ENCODE peak calls at places on chromosomes 1 and 21, in nine cellular contexts. X is OCI-LY7; P is Right ventricle myocardium inferior; O is T47D; B is NCI-H1930; V is right cardiac atrium; U is stimulated activated CD4-positive, alpha-beta T cell treated with anti-CD3 and anti-CD28 coated beads, Interleukin-4, amount 100 ng/mL, for 1 hour; E is activated naive CD4-positive, alpha-beta T cell; H is neural crest cell. C is an unnamed sample.

GRCh38 chr1:55700359-55701130 is 485.4 kb upstream of the USP24 start:
- DNase-seq in P (no peak), V (no peak), X (no peak), H (no peak), E (no peak), O (no peak), U (no peak), B (no peak), C (no peak)

GRCh38 chr21:34878501-34878900 is 170.6 kb downstream of the RUNX1 start:
- DNase-seq in U (no peak), X (no peak), P (no peak), O (no peak), V (no peak), H (no peak), E (no peak), B (no peak), C (no peak)

GRCh38 chr1:244002721-244003120 is 48.4 kb upstream of the ZBTB18 start:
- DNase-seq in U (no peak), O (no peak), B (no peak), X (no peak), H (no peak), E (no peak), V (no peak), P (no peak), C (no peak)

GRCh38 chr1:59146651-59147358 is 150.1 kb upstream of the FGGY start:
- DNase-seq in E (peak), O (peak), V (peak), B (no peak), U (peak), P (peak), X (no peak), H (peak), C (no peak)

GRCh38 chr1:28986296-28986910 is 72.0 kb downstream of the EPB41 start:
- DNase-seq in V (no peak), U (no peak), H (no peak), X (peak), P (no peak), B (no peak), E (no peak), O (no peak), C (no peak)

GRCh38 chr1:228095938-228096337 is 7.2 kb downstream of the C1orf35 start:
- DNase-seq in X (no peak), O (peak), E (no peak), H (no peak), B (no peak), U (no peak), P (no peak), V (no peak), C (no peak)

GRCh38 chr1:104172243-104172681 is 422.6 kb downstream of the AMY1C start:
- DNase-seq in X (no peak), P (peak), E (no peak), U (no peak), O (no peak), H (no peak), B (no peak), V (peak), C (no peak)

GRCh38 chr1:168301664-168302320 is 21.1 kb downstream of the TBX19 start:
- DNase-seq in X (no peak), O (no peak), P (no peak), V (no peak), H (no peak), U (no peak), E (no peak), B (no peak), C (peak)

GRCh38 chr1:51684776-51685175 is 67.9 kb downstream of the OSBPL9 start:
- DNase-seq in X (no peak), H (no peak), U (no peak), P (no peak), E (no peak), B (no peak), V (no peak), O (no peak), C (no peak)

GRCh38 chr1:118960567-118961136 is 27.5 kb downstream of the TBX15 start:
- DNase-seq in E (no peak), U (no peak), O (no peak), X (peak), V (peak), H (no peak), B (no peak), P (no peak), C (peak)

GRCh38 chr1:31423418-31423947 is 10.5 kb downstream of the SERINC2 start:
- DNase-seq in X (peak), E (no peak), O (no peak), V (no peak), H (no peak), U (no peak), P (no peak), B (no peak), C (no peak)

GRCh38 chr1:38615680-38616079 is 243.9 kb downstream of the RRAGC start:
- DNase-seq in H (no peak), X (no peak), V (no peak), E (no peak), B (no peak), O (no peak), P (no peak), U (no peak), C (no peak)

GRCh38 chr1:212536586-212536985 is 72.0 kb upstream of the ATF3 start:
- DNase-seq in U (no peak), P (no peak), O (no peak), X (no peak), H (no peak), V (no peak), B (no peak), E (no peak), C (no peak)

GRCh38 chr1:204051718-204052117 is 21.2 kb upstream of the SOX13 start:
- DNase-seq in E (no peak), O (no peak), P (no peak), U (no peak), B (no peak), H (no peak), X (no peak), V (no peak), C (no peak)

GRCh38 chr1:183734600-183735036 is 70.3 kb upstream of the RGL1 start:
- DNase-seq in X (no peak), P (peak), O (no peak), V (peak), B (no peak), E (no peak), U (no peak), H (no peak), C (peak)

GRCh38 chr1:245871881-245872280 is 635.2 kb downstream of the SMYD3 start:
- DNase-seq in P (no peak), U (no peak), H (no peak), E (no peak), X (no peak), B (no peak), V (no peak), O (no peak), C (no peak)

GRCh38 chr1:2412773-2413494 is 570 bp upstream of the PEX10 start:
- DNase-seq in U (peak), O (peak), P (no peak), X (peak), E (no peak), H (no peak), B (no peak), V (peak), C (peak)

GRCh38 chr21:17461014-17461413 is 51.8 kb upstream of the CXADR start:
- DNase-seq in E (no peak), X (no peak), H (no peak), P (no peak), U (no peak), O (no peak), V (peak), B (no peak), C (no peak)

GRCh38 chr1:206687915-206688442 is 3.3 kb downstream of the MAPKAPK2 start:
- DNase-seq in P (no peak), X (no peak), O (no peak), H (no peak), V (no peak), U (no peak), B (no peak), E (no peak), C (no peak)

GRCh38 chr1:218616681-218617080 is 271.5 kb downstream of the TGFB2 start:
- DNase-seq in U (no peak), E (no peak), X (no peak), O (no peak), P (no peak), B (no peak), H (no peak), V (no peak), C (no peak)

GRCh38 chr1:53502641-53503432 is 43.6 kb downstream of the DMRTB1 start:
- DNase-seq in B (no peak), O (no peak), H (no peak), E (no peak), P (no peak), X (no peak), U (no peak), V (peak), C (no peak)

GRCh38 chr21:36791150-36791549 is 92.2 kb downstream of the SIM2 start:
- DNase-seq in X (no peak), B (no peak), U (no peak), O (no peak), H (no peak), V (no peak), E (no peak), P (no peak), C (no peak)

GRCh38 chr1:59375321-59376220 is 78.7 kb downstream of the FGGY start:
- DNase-seq in E (no peak), P (no peak), X (no peak), U (no peak), O (no peak), V (no peak), B (no peak), H (no peak), C (no peak)

GRCh38 chr1:12436817-12437599 is 181.0 kb downstream of the DHRS3 start:
- DNase-seq in H (no peak), V (no peak), P (no peak), X (no peak), O (no peak), E (no peak), B (no peak), U (peak), C (no peak)

GRCh38 chr1:187415065-187415464 is 586.3 kb downstream of the PLA2G4A start:
- DNase-seq in X (no peak), U (no peak), H (no peak), P (no peak), B (no peak), E (no peak), O (no peak), V (no peak), C (no peak)

GRCh38 chr1:30757196-30757949 is at the start of gene LAPTM5:
- DNase-seq in V (peak), X (peak), P (peak), B (no peak), H (no peak), U (peak), E (peak), O (no peak), C (no peak)

GRCh38 chr1:78004719-78005346 is at the start of gene DNAJB4:
- DNase-seq in P (no peak), O (peak), H (peak), U (peak), B (no peak), V (no peak), E (peak), X (peak), C (peak)

GRCh38 chr1:225026701-225027100 is 97.2 kb downstream of the DNAH14 start:
- DNase-seq in E (no peak), U (no peak), V (no peak), H (no peak), B (no peak), P (no peak), O (no peak), X (no peak), C (no peak)

GRCh38 chr1:114342376-114342775 is 168.6 kb downstream of the TRIM33 start:
- DNase-seq in E (peak), B (no peak), V (no peak), H (no peak), X (no peak), P (no peak), O (no peak), U (no peak), C (no peak)